ENCODE peak calls at places on chromosomes 3 and 15, in four cellular contexts. O, H, A and G are unnamed samples.

GRCh38 chr3:112425382-112425781 is 73.9 kb downstream of the BTLA start:
- DNase-seq in H (no peak), A (no peak), O (no peak), G (no peak)

GRCh38 chr3:126807795-126808194 is 103.8 kb downstream of the CHCHD6 start:
- DNase-seq in A (no peak), H (no peak), O (no peak), G (no peak)

GRCh38 chr15:39301589-39301999 is 279.3 kb upstream of the THBS1 start:
- DNase-seq in H (no peak), A (no peak), O (no peak), G (no peak)

GRCh38 chr3:42264399-42265058 is 1.5 kb downstream of the CCK start:
- DNase-seq in O (no peak), H (peak), A (peak), G (no peak)

GRCh38 chr3:196236169-196236568 is 19.8 kb downstream of the SLC51A start:
- DNase-seq in A (no peak), O (no peak), H (no peak), G (no peak)

GRCh38 chr3:173006006-173006405 is 135.0 kb downstream of the SPATA16 start:
- DNase-seq in H (no peak), A (no peak), O (no peak), G (no peak)

GRCh38 chr3:11716576-11717250 is 73.0 kb upstream of the VGLL4 start:
- DNase-seq in H (no peak), O (peak), A (no peak), G (no peak)

GRCh38 chr3:113166719-113167492 is 44.5 kb upstream of the BOC start:
- DNase-seq in A (no peak), H (peak), O (no peak), G (peak)

GRCh38 chr3:129597087-129597791 is 9.2 kb downstream of the PLXND1 start:
- DNase-seq in A (no peak), H (no peak), O (no peak), G (no peak)

GRCh38 chr3:123678108-123678511 is 93.3 kb upstream of the HACD2 start:
- DNase-seq in O (no peak), A (no peak), H (no peak), G (no peak)

GRCh38 chr15:88979674-88980073 is 66.5 kb upstream of the MFGE8 start:
- DNase-seq in H (no peak), A (no peak), O (no peak), G (no peak)

GRCh38 chr3:43919067-43919466 is 228.3 kb downstream of the ABHD5 start:
- DNase-seq in H (no peak), O (peak), A (no peak), G (no peak)

GRCh38 chr3:134216206-134216764 is 34.4 kb downstream of the RYK start:
- DNase-seq in A (no peak), H (no peak), O (no peak), G (no peak)

GRCh38 chr3:59326246-59327024 is 276.6 kb upstream of the CFAP20DC start:
- DNase-seq in O (peak), H (no peak), A (no peak), G (no peak)

GRCh38 chr15:39448409-39448808 is 132.5 kb upstream of the THBS1 start:
- DNase-seq in A (no peak), H (no peak), O (no peak), G (no peak)

GRCh38 chr15:80825361-80826030 is 46.3 kb downstream of the CEMIP start:
- DNase-seq in A (no peak), H (no peak), O (no peak), G (no peak)

GRCh38 chr3:16864610-16865313 is 20.0 kb upstream of the PLCL2 start:
- DNase-seq in A (no peak), O (no peak), H (no peak), G (no peak)

GRCh38 chr15:44137750-44138149 is 57.3 kb downstream of the FRMD5 start:
- DNase-seq in H (no peak), A (no peak), O (no peak), G (peak)

GRCh38 chr3:32340039-32340438 is 51.6 kb upstream of the CMTM7 start:
- DNase-seq in O (peak), A (no peak), H (no peak), G (peak)

GRCh38 chr3:61666032-61666431 is 104.7 kb downstream of the PTPRG start:
- DNase-seq in O (no peak), H (no peak), A (no peak), G (no peak)

GRCh38 chr3:87037652-87038051 is 46.7 kb upstream of the VGLL3 start:
- DNase-seq in A (no peak), H (no peak), O (no peak), G (no peak)

GRCh38 chr15:43370310-43370974 is 401 bp downstream of the ZSCAN29 start:
- DNase-seq in O (peak), H (no peak), A (no peak), G (peak)

GRCh38 chr15:40952301-40952900 is 870 bp upstream of the CHAC1 start:
- DNase-seq in O (no peak), H (no peak), A (no peak), G (no peak)

GRCh38 chr3:104257486-104257885 is 1109.2 kb upstream of the ALCAM start:
- DNase-seq in A (no peak), O (no peak), H (no peak), G (peak)

GRCh38 chr3:171976526-171976925 is 62.9 kb upstream of the FNDC3B start:
- DNase-seq in O (peak), H (no peak), A (no peak), G (no peak)

GRCh38 chr15:72456684-72457083 is 17.4 kb upstream of the ARIH1 start:
- DNase-seq in O (no peak), H (no peak), A (no peak), G (no peak)

GRCh38 chr3:122456074-122456473 is 40.2 kb upstream of the WDR5B start:
- DNase-seq in O (no peak), H (no peak), A (no peak), G (no peak)

GRCh38 chr15:60006203-60006782 is 2.2 kb downstream of the FOXB1 start:
- DNase-seq in A (no peak), O (peak), H (no peak), G (no peak)

GRCh38 chr3:197428117-197428761 is 127.5 kb downstream of the BDH1 start:
- DNase-seq in O (peak), A (peak), H (peak), G (peak)

GRCh38 chr15:89101302-89102191 is 13.3 kb downstream of the ABHD2 start:
- DNase-seq in A (peak), O (no peak), H (peak), G (no peak)

GRCh38 chr3:102141096-102141912 is 292.0 kb downstream of the NFKBIZ start:
- DNase-seq in O (no peak), H (no peak), A (no peak), G (no peak)

GRCh38 chr15:92733934-92734521 is 78.5 kb upstream of the FAM174B start:
- DNase-seq in H (no peak), A (no peak), O (no peak), G (peak)

GRCh38 chr15:75723847-75724660 is 11.4 kb upstream of the CSPG4 start:
- DNase-seq in O (peak), A (peak), H (peak), G (peak)

GRCh38 chr3:61908344-61908743 is 347.0 kb downstream of the PTPRG start:
- DNase-seq in A (no peak), O (no peak), H (no peak), G (no peak)

GRCh38 chr3:88003115-88003755 is 55.6 kb downstream of the CGGBP1 start:
- DNase-seq in H (no peak), A (no peak), O (peak), G (peak)